ENCODE peak calls at places on chromosomes 12 and 14, in five cellular contexts. X, T, D, H and L are unnamed samples.
A peak's percentile ranks its signal among the peaks of the same experiment; 100 is the strongest.

GRCh38 chr12:25615119-25615518 is 62.0 kb upstream of the LMNTD1 start:
- DNase-seq in X (peak; percentile 10), T (no peak), D (no peak), H (no peak), L (no peak)

GRCh38 chr12:109759595-109759994 is 46.0 kb downstream of the FAM222A start:
- DNase-seq in X (no peak), T (peak; percentile 43), D (no peak), H (no peak), L (no peak)

GRCh38 chr12:52835271-52836041 is 1.3 kb upstream of the KRT79 start:
- DNase-seq in X (no peak), T (no peak), D (no peak), H (no peak), L (no peak)

GRCh38 chr14:31265701-31266398 is 58.3 kb upstream of the HECTD1 start:
- DNase-seq in X (no peak), T (no peak), D (no peak), H (no peak), L (peak; percentile 89)

GRCh38 chr12:7271904-7272303 is 32.0 kb upstream of the ACSM4 start:
- DNase-seq in X (no peak), T (no peak), D (no peak), H (no peak), L (no peak)

GRCh38 chr12:67355428-67356385 is 86.5 kb downstream of the CAND1 start:
- DNase-seq in X (peak; percentile 15), T (no peak), D (peak; percentile 34), H (peak; percentile 16), L (peak; percentile 42)

GRCh38 chr12:68065687-68066086 is 76.4 kb downstream of the IFNG-AS1 start:
- DNase-seq in X (no peak), T (no peak), D (no peak), H (no peak), L (no peak)

GRCh38 chr12:88903333-88903732 is 323.1 kb upstream of the KITLG start:
- DNase-seq in X (no peak), T (no peak), D (no peak), H (no peak), L (no peak)

GRCh38 chr14:37623552-37623951 is 28.1 kb downstream of the TTC6 start:
- DNase-seq in X (no peak), T (no peak), D (peak; percentile 1), H (no peak), L (no peak)

GRCh38 chr14:68734231-68734732 is 58.6 kb downstream of the ZFP36L1 start:
- DNase-seq in X (no peak), T (no peak), D (no peak), H (peak; percentile 48), L (no peak)
- TF ChIP-seq ZNF274 in X (no peak), T (no peak), D (no peak), H (no peak), L (no peak)

DNA sequence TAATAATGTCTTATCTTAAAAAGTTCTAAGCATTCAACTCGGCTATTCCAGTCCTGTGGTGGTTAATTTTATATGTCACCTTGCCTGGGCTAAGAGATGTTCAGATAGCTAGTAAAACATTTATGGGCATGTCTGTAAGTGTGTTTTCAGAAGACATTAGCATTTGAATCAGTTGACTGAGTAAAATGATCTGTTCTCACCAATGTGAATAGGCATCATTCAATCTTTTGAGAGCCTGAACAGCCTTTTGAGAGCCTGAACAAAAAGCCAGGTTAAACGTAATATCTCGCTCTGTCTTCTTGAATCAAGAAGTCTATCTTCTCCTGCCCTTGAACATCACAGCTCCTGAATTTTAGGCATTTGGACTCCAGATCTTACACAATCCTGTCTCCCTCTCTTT is 1266.1 kb downstream of the LRFN5 start:
- DNase-seq in X (no peak), T (no peak), D (no peak), H (no peak), L (no peak)
- TF ChIP-seq CEBPB in X (no peak), T (no peak), D (no peak), H (no peak), L (no peak)

DNA sequence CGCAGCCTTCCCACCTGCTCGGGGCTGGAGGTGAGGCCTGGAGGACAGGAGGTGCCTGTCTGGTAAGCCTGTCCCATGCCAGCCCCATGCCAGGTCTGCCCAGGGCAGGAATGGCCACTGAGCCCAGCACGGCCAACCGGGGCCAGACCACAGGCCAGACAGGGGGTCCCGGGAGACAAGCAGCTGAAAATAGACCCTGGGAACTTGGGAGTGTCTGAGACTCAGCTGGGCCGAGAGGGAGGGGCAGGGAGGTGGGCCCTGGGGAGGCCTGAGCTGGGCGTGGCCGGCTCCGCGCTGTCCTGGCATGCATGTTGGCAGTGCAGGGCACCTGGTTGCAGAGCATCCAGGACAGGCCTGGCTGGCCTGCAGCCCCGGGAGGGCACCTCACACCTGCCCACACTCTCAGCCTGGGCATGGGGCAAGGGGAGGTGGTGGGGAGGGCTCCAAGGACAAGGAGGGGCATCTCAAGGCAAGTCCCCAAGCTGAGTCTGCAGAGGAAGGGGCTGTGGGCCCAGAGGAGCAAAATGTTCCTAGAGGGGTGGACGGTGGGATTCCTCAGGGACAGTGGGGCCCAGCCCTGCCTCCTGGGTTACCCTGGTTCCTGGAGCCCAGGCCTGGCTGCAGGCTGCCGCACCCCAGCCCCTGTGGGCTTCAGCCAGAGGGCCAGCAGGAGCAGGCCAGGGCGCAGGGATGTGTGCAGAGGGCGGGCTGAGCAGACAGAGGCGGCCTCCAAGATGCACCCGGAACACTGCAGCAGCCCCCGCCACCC is 3.2 kb upstream of the CRIP1 start:
- DNase-seq in X (no peak), T (peak; percentile 43), D (no peak), H (no peak), L (no peak)
- H3K9ac ChIP-seq in X (no peak overlapping the region), T (no peak overlapping the region), D (peak overlapping the region; percentile 99), H (no peak overlapping the region), L (peak overlapping the region; percentile 60)

DNA sequence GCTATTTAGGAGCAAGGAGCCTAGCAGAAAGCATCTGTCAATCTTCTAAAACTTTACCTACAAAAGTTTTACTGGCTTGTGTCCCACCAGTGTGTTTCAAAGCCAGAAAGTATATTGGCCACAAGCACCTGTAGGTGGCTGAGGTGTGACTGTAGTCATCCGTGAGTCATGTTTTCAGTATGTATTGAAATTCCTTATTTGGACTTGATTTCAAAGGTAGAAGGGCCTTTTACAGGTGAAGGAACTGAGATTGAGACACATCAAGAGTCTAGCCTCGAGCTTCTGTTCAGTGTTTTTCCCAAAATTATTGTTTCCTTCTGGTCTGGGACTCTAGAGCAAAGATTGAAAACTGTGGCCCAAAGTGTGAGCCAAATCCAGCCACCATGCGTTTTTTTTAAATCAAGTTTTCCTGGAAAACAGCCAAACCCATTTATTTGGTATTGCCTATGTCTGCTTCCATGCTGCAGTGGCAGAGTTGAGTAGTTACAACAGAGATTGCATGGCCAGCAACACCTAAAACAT is 195.3 kb upstream of the BCL2L14 start:
- DNase-seq in X (no peak), T (no peak), D (peak; percentile 63), H (no peak), L (no peak)
- TF ChIP-seq ZNF274 in X (no peak), T (no peak), D (no peak), H (no peak), L (no peak)